ENCODE peak calls at places on chromosomes 2 and 18, in eight cellular contexts. Z, B, N, T, W, R, L and F are unnamed samples.

GRCh38 chr2:58063641-58064040 is 17.0 kb downstream of the VRK2 start:
- DNase-seq in W (peak), T (no peak), B (peak), Z (no peak), N (no peak), R (no peak), L (no peak), F (no peak)

GRCh38 chr2:65536596-65536995 is 104.2 kb upstream of the SPRED2 start:
- DNase-seq in B (no peak), T (no peak), Z (no peak), L (no peak), W (no peak), R (no peak), N (no peak), F (no peak)

GRCh38 chr2:27370816-27371620 is 602 bp downstream of the SNX17 start:
- DNase-seq in B (no peak), L (peak), W (peak), R (peak), T (no peak), N (peak), Z (peak), F (peak)

GRCh38 chr2:108124733-108125132 is 115.0 kb upstream of the SULT1C3 start:
- DNase-seq in Z (no peak), T (no peak), R (peak), L (peak), N (no peak), B (no peak), W (no peak), F (no peak)

GRCh38 chr2:40352321-40353099 is 99.4 kb downstream of the SLC8A1 start:
- DNase-seq in T (no peak), Z (no peak), B (no peak), L (no peak), W (no peak), N (no peak), R (no peak), F (no peak)

GRCh38 chr18:73693091-73693490 is 454.5 kb downstream of the FBXO15 start:
- DNase-seq in R (no peak), W (no peak), T (no peak), B (no peak), Z (no peak), N (no peak), L (no peak), F (no peak)

GRCh38 chr2:69926849-69927515 is 12.1 kb downstream of the MXD1 start:
- DNase-seq in T (no peak), W (no peak), Z (no peak), B (no peak), N (no peak), L (no peak), R (no peak), F (no peak)

GRCh38 chr18:56235061-56235772 is 403.2 kb downstream of the TXNL1 start:
- DNase-seq in Z (no peak), R (no peak), L (no peak), B (no peak), W (no peak), N (no peak), T (no peak), F (no peak)

GRCh38 chr18:49843778-49844625 is 30.7 kb upstream of the ACAA2 start:
- DNase-seq in Z (no peak), R (no peak), N (no peak), L (no peak), B (no peak), T (no peak), W (no peak), F (no peak)

GRCh38 chr2:86201951-86202692 is 2.9 kb downstream of the MRPL35 start:
- DNase-seq in W (no peak), Z (no peak), N (no peak), L (no peak), T (no peak), R (peak), B (no peak), F (no peak)

GRCh38 chr18:64017870-64018269 is 48.0 kb downstream of the SERPINB8 start:
- DNase-seq in T (no peak), W (peak), B (no peak), L (no peak), N (no peak), Z (no peak), R (peak), F (peak)

GRCh38 chr2:54524236-54524991 is 68.3 kb downstream of the SPTBN1 start:
- DNase-seq in W (peak), N (peak), L (peak), Z (no peak), B (no peak), T (no peak), R (no peak), F (peak)